ENCODE peak calls at places on chromosome 12, in five cellular contexts. S is NCI-H2081; N is activated CD4-positive, alpha-beta memory T cell treated with anti-CD3 and anti-CD28 coated beads for 36 hours; Z is C1 segment of cervical spinal cord; Q is neural crest cell. L is an unnamed sample.

GRCh38 chr12:131710464-131711457 is at the start of gene SFSWAP:
- DNase-seq in S (peak; percentile 83), N (peak; percentile 82), Z (peak; percentile 73), Q (peak; percentile 66), L (peak; percentile 81)

GRCh38 chr12:20757-21156 is 45.8 kb upstream of the IQSEC3 start:
- DNase-seq in S (no peak), N (no peak), Z (no peak), Q (no peak), L (no peak)

GRCh38 chr12:29333178-29333577 is 47.8 kb downstream of the ERGIC2 start:
- DNase-seq in S (no peak), N (no peak), Z (no peak), Q (no peak), L (no peak)

GRCh38 chr12:101612162-101612916 is 17.6 kb downstream of the MYBPC1 start:
- DNase-seq in S (no peak), N (no peak), Z (no peak), Q (no peak), L (no peak)

GRCh38 chr12:103688659-103689058 is 101.6 kb downstream of the STAB2 start:
- DNase-seq in S (no peak), N (peak; percentile 30), Z (no peak), Q (no peak), L (no peak)

GRCh38 chr12:97752129-97752528 is 289.5 kb downstream of the RMST start:
- DNase-seq in S (peak; percentile 99), N (no peak), Z (no peak), Q (no peak), L (no peak)

GRCh38 chr12:108477055-108477880 is 37.8 kb upstream of the FICD start:
- DNase-seq in S (peak; percentile 19), N (no peak), Z (no peak), Q (no peak), L (no peak)

GRCh38 chr12:103677905-103678304 is 90.8 kb downstream of the STAB2 start:
- DNase-seq in S (no peak), N (no peak), Z (no peak), Q (no peak), L (no peak)

GRCh38 chr12:119802472-119802871 is 74.6 kb downstream of the CIT start:
- DNase-seq in S (no peak), N (no peak), Z (peak; percentile 24), Q (no peak), L (no peak)

GRCh38 chr12:47844264-47845020 is 24.7 kb upstream of the HDAC7 start:
- DNase-seq in S (no peak), N (no peak), Z (no peak), Q (no peak), L (no peak)

GRCh38 chr12:58252914-58253313 is 311.5 kb downstream of the ATP23 start:
- DNase-seq in S (no peak), N (no peak), Z (no peak), Q (no peak), L (no peak)

GRCh38 chr12:2251485-2252179 is 198.8 kb downstream of the CACNA1C start:
- DNase-seq in S (no peak), N (no peak), Z (no peak), Q (no peak), L (no peak)

GRCh38 chr12:118513554-118513953 is 137.2 kb downstream of the SUDS3 start:
- DNase-seq in S (no peak), N (no peak), Z (no peak), Q (no peak), L (no peak)

GRCh38 chr12:121713257-121714155 is 954 bp downstream of the TMEM120B start:
- DNase-seq in S (no peak), N (peak; percentile 12), Z (no peak), Q (no peak), L (no peak)

GRCh38 chr12:86950043-86950838 is 694.0 kb upstream of the MGAT4C start:
- DNase-seq in S (no peak), N (no peak), Z (no peak), Q (no peak), L (no peak)

GRCh38 chr12:3049596-3050314 is 27.4 kb upstream of the TSPAN9 start:
- DNase-seq in S (no peak), N (no peak), Z (no peak), Q (no peak), L (no peak)

GRCh38 chr12:113392988-113393579 is 10.6 kb downstream of the SDS start:
- DNase-seq in S (no peak), N (no peak), Z (no peak), Q (peak; percentile 12), L (no peak)

GRCh38 chr12:50633950-50634349 is 129.2 kb downstream of the DIP2B start:
- DNase-seq in S (no peak), N (no peak), Z (no peak), Q (no peak), L (no peak)

GRCh38 chr12:114682920-114683708 is 861 bp downstream of the TBX3 start:
- DNase-seq in S (no peak), N (no peak), Z (no peak), Q (no peak), L (no peak)

GRCh38 chr12:27779416-27779815 is 617 bp upstream of the KLHL42 start:
- DNase-seq in S (peak; percentile 43), N (no peak), Z (peak; percentile 50), Q (no peak), L (peak; percentile 32)

GRCh38 chr12:29961231-29961630 is 177.5 kb upstream of the TMTC1 start:
- DNase-seq in S (no peak), N (no peak), Z (no peak), Q (no peak), L (no peak)

GRCh38 chr12:113019045-113019444 is 37.5 kb upstream of the DTX1 start:
- DNase-seq in S (no peak), N (no peak), Z (no peak), Q (no peak), L (no peak)

GRCh38 chr12:108201808-108202207 is 72.7 kb downstream of the WSCD2 start:
- DNase-seq in S (no peak), N (no peak), Z (no peak), Q (no peak), L (no peak)

GRCh38 chr12:42921741-42922511 is 332.4 kb upstream of the PRICKLE1 start:
- DNase-seq in S (no peak), N (no peak), Z (no peak), Q (no peak), L (no peak)

GRCh38 chr12:104864668-104865067 is 93.4 kb downstream of the SLC41A2 start:
- DNase-seq in S (no peak), N (no peak), Z (no peak), Q (no peak), L (no peak)

GRCh38 chr12:64255249-64255648 is 33.2 kb upstream of the KICS2 start:
- DNase-seq in S (no peak), N (no peak), Z (no peak), Q (no peak), L (no peak)

GRCh38 chr12:27048822-27049752 is 26.7 kb downstream of the MED21 start:
- DNase-seq in S (no peak), N (no peak), Z (no peak), Q (no peak), L (no peak)

GRCh38 chr12:59425798-59426197 is 170.0 kb upstream of the SLC16A7 start:
- DNase-seq in S (no peak), N (no peak), Z (no peak), Q (no peak), L (no peak)

GRCh38 chr12:66502911-66503310 is 176.0 kb downstream of the GRIP1 start:
- DNase-seq in S (no peak), N (no peak), Z (no peak), Q (no peak), L (no peak)

GRCh38 chr12:44227601-44228000 is 391.7 kb downstream of the TMEM117 start:
- DNase-seq in S (no peak), N (no peak), Z (no peak), Q (no peak), L (no peak)

GRCh38 chr12:89350661-89351488 is 1.4 kb downstream of the DUSP6 start:
- DNase-seq in S (no peak), N (peak; percentile 28), Z (no peak), Q (no peak), L (no peak)

GRCh38 chr12:113818833-113819232 is 147.3 kb downstream of the RBM19 start:
- DNase-seq in S (no peak), N (no peak), Z (no peak), Q (peak; percentile 36), L (no peak)

GRCh38 chr12:124971603-124972002 is 17.3 kb downstream of the DHX37 start:
- DNase-seq in S (no peak), N (no peak), Z (no peak), Q (no peak), L (no peak)

GRCh38 chr12:116402163-116402939 is 124.9 kb upstream of the MED13L start:
- DNase-seq in S (no peak), N (no peak), Z (no peak), Q (no peak), L (no peak)

GRCh38 chr12:1613860-1614259 is 15.2 kb upstream of the WNT5B start:
- DNase-seq in S (no peak), N (no peak), Z (no peak), Q (no peak), L (no peak)

GRCh38 chr12:56143225-56143624 is 9.2 kb upstream of the MYL6B start:
- DNase-seq in S (no peak), N (no peak), Z (no peak), Q (no peak), L (no peak)

GRCh38 chr12:124289634-124290600 is 5.0 kb upstream of the RFLNA start:
- DNase-seq in S (no peak), N (no peak), Z (no peak), Q (no peak), L (no peak)

GRCh38 chr12:46107591-46107990 is 117.2 kb upstream of the SCAF11 start:
- DNase-seq in S (no peak), N (no peak), Z (no peak), Q (no peak), L (no peak)

GRCh38 chr12:32264995-32265394 is 134.4 kb upstream of the FGD4 start:
- DNase-seq in S (no peak), N (no peak), Z (no peak), Q (no peak), L (no peak)

L was measured in substantia nigra.